ENCODE peak calls at places on chromosomes 5 and 9, in seven cellular contexts. B, T, M, V, H, W and J are unnamed samples.

GRCh38 chr9:78781681-78782080 is 484.8 kb downstream of the PSAT1 start:
- DNase-seq in T (peak; percentile 31), M (no peak), V (no peak), H (no peak), W (peak; percentile 42), B (no peak), J (no peak)

GRCh38 chr5:9239626-9240025 is 306.2 kb downstream of the SEMA5A start:
- DNase-seq in W (no peak), M (no peak), V (no peak), T (peak; percentile 57), B (no peak), H (no peak), J (no peak)

GRCh38 chr5:125549322-125549871 is 803.0 kb upstream of the ZNF608 start:
- DNase-seq in T (no peak), H (no peak), V (no peak), M (no peak), W (peak; percentile 45), B (no peak), J (no peak)

GRCh38 chr9:137174722-137175293 is 3.0 kb upstream of the TMEM210 start:
- DNase-seq in M (no peak), W (no peak), B (no peak), H (no peak), T (no peak), V (no peak), J (no peak)

GRCh38 chr5:118293378-118293777 is 695.0 kb downstream of the DTWD2 start:
- DNase-seq in H (no peak), T (no peak), B (no peak), V (no peak), M (no peak), W (no peak), J (no peak)

GRCh38 chr5:41524174-41524573 is 13.8 kb upstream of the PLCXD3 start:
- DNase-seq in H (no peak), W (no peak), M (no peak), B (no peak), T (no peak), V (no peak), J (no peak)

GRCh38 chr9:133821606-133822438 is 83.7 kb upstream of the SARDH start:
- DNase-seq in V (no peak), W (peak; percentile 85), B (no peak), M (no peak), T (no peak), H (no peak), J (no peak)

GRCh38 chr5:149420509-149421371 is 41.6 kb upstream of the IL17B start:
- DNase-seq in M (peak; percentile 65), H (no peak), V (no peak), W (peak; percentile 43), B (peak; percentile 26), T (no peak), J (no peak)

GRCh38 chr5:153636713-153637112 is 146.2 kb downstream of the GRIA1 start:
- DNase-seq in M (no peak), H (no peak), V (no peak), B (no peak), T (no peak), W (no peak), J (no peak)

GRCh38 chr9:134351777-134352176 is 25.5 kb downstream of the RXRA start:
- DNase-seq in T (no peak), W (no peak), V (no peak), B (no peak), M (no peak), H (no peak), J (no peak)

GRCh38 chr9:135304886-135305285 is 174.7 kb upstream of the PPP1R26 start:
- DNase-seq in H (no peak), V (no peak), B (no peak), M (no peak), W (no peak), T (no peak), J (no peak)

GRCh38 chr9:4424891-4425290 is 65.4 kb upstream of the SLC1A1 start:
- DNase-seq in M (no peak), H (no peak), W (no peak), T (no peak), B (no peak), V (no peak), J (no peak)

GRCh38 chr9:19201899-19202891 is 28.3 kb upstream of the DENND4C start:
- DNase-seq in T (no peak), M (peak; percentile 49), W (no peak), H (no peak), V (no peak), B (no peak), J (peak; percentile 42)

GRCh38 chr5:93874080-93874479 is 132.7 kb upstream of the POU5F2 start:
- DNase-seq in H (no peak), B (no peak), T (peak; percentile 65), W (peak; percentile 75), V (no peak), M (no peak), J (no peak)

GRCh38 chr9:100579665-100580064 is 1.8 kb downstream of the CAVIN4 start:
- DNase-seq in W (peak; percentile 73), T (no peak), M (no peak), B (no peak), H (no peak), V (no peak), J (no peak)

GRCh38 chr9:19488721-19489120 is 79.9 kb downstream of the ACER2 start:
- DNase-seq in M (no peak), V (no peak), H (no peak), B (no peak), W (no peak), T (no peak), J (no peak)

GRCh38 chr9:74951725-74952151 is 974 bp downstream of the C9orf40 start:
- DNase-seq in M (peak; percentile 57), V (peak; percentile 53), T (peak; percentile 17), H (peak; percentile 66), B (no peak), W (peak; percentile 33), J (peak; percentile 77)

GRCh38 chr5:90015584-90016018 is 394.0 kb downstream of the CETN3 start:
- DNase-seq in V (no peak), T (peak; percentile 82), W (peak; percentile 79), M (no peak), H (no peak), B (no peak), J (no peak)

GRCh38 chr9:928363-929042 is 48.0 kb upstream of the DMRT3 start:
- DNase-seq in V (no peak), H (no peak), M (no peak), B (no peak), T (peak; percentile 21), W (no peak), J (no peak)

GRCh38 chr9:119365291-119366027 is 3.8 kb downstream of the BRINP1 start:
- DNase-seq in M (no peak), V (no peak), T (peak; percentile 15), W (peak; percentile 23), B (no peak), H (no peak), J (no peak)

GRCh38 chr5:11104543-11105151 is 343.6 kb upstream of the DAP start:
- DNase-seq in T (no peak), V (no peak), H (no peak), M (no peak), B (no peak), W (no peak), J (no peak)

GRCh38 chr5:11105706-11106105 is 344.7 kb upstream of the DAP start:
- DNase-seq in W (no peak), V (no peak), M (no peak), H (no peak), T (no peak), B (no peak), J (no peak)

GRCh38 chr5:11110128-11110527 is 349.1 kb upstream of the DAP start:
- DNase-seq in T (no peak), W (no peak), V (no peak), B (no peak), H (no peak), M (no peak), J (no peak)
- H3K27me3 ChIP-seq in T (no peaks in the 10 kb centered on the region), W (no peaks in the 10 kb centered on the region), V (no peaks in the 10 kb centered on the region), B (no peaks in the 10 kb centered on the region), H (no peaks in the 10 kb centered on the region), M (no peaks in the 10 kb centered on the region), J (no peaks in the 10 kb centered on the region)

GRCh38 chr5:73232266-73233041 is 59.5 kb downstream of the TMEM174 start:
- DNase-seq in H (no peak), W (peak; percentile 74), B (no peak), T (no peak), M (no peak), V (no peak), J (no peak)
- H3K27me3 ChIP-seq in H (peaks cover 1% of the 10 kb centered on the region), W (no peaks in the 10 kb centered on the region), B (peaks cover 65% of the 10 kb centered on the region), T (peaks cover 13% of the 10 kb centered on the region), M (no peaks in the 10 kb centered on the region), V (peaks cover 61% of the 10 kb centered on the region), J (peaks cover 94% of the 10 kb centered on the region)

GRCh38 chr9:129175515-129175824 is 2.6 kb downstream of the IER5L start:
- DNase-seq in W (no peak), H (no peak), M (no peak), V (no peak), B (no peak), T (no peak), J (no peak)

GRCh38 chr9:129174102-129174723 is 3.8 kb downstream of the IER5L start:
- DNase-seq in V (peak; percentile 91), M (peak; percentile 96), T (peak; percentile 80), B (peak; percentile 92), W (peak; percentile 91), H (peak; percentile 95), J (peak; percentile 94)

GRCh38 chr9:129175825-129176633 is 2.0 kb downstream of the IER5L start:
- DNase-seq in T (peak; percentile 87), B (peak; percentile 78), W (peak; percentile 89), H (peak; percentile 94), V (peak; percentile 84), M (peak; percentile 90), J (peak; percentile 92)

GRCh38 chr9:129173296-129174101 is 4.6 kb downstream of the IER5L start:
- DNase-seq in B (no peak), V (no peak), T (no peak), M (peak; percentile 56), H (no peak), W (peak; percentile 26), J (no peak)

DNA sequence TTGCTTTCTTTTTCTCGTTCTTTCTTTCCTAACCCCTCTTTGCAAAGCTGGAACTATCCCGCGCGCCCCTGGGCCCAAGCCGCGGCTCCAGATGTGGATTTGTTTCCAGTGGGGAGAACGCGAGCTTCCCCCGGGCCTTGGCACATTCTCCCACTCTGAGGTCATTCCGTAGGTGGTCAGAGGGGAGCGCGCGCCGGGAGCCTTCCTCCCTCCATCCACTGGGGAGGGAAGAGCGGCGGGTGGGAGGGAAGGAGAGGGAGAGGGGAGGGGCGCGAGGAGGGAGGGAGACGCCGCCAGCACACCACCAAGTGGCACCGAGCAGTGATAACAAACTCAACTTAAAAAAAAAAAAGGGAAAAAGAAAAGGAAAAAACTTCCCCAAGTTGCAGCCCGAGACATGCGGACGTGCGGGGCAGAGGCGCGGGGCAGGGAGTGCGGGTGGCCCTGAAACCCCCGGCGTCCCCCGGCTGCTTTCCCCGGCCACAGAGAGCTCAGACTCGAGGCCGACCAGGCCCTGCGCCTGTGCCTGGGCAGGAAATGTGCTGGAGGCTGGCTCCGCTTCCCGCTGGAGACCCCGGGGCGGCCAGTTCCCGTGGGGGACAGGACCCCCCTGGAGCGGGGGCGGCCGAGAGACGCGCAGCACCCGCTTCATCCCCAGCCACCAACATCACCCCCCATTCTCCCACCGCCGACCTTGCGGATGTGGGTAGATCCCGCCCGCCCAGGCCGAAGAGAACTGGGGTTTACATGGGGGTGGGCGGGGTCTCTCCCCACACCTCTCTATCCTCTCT is 3.1 kb downstream of the IER5L start:
- DNase-seq in V (peak; percentile 90), M (peak; percentile 91), T (peak; percentile 49), B (peak; percentile 66), W (peak; percentile 94), H (peak; percentile 95), J (peak; percentile 89)
- H3K27me3 ChIP-seq in V (no peaks in the 10 kb centered on the region), M (no peaks in the 10 kb centered on the region), T (no peaks in the 10 kb centered on the region), B (no peaks in the 10 kb centered on the region), W (no peaks in the 10 kb centered on the region), H (peaks cover 2% of the 10 kb centered on the region), J (no peaks in the 10 kb centered on the region)

GRCh38 chr5:56601641-56602071 is 213.7 kb upstream of the MAP3K1 start:
- DNase-seq in B (no peak), V (no peak), W (peak; percentile 74), T (no peak), M (no peak), H (no peak), J (no peak)
- H3K27me3 ChIP-seq in B (no peaks in the 10 kb centered on the region), V (no peaks in the 10 kb centered on the region), W (no peaks in the 10 kb centered on the region), T (peaks cover 3% of the 10 kb centered on the region), M (no peaks in the 10 kb centered on the region), H (no peaks in the 10 kb centered on the region), J (no peaks in the 10 kb centered on the region)